ENCODE peak calls at places on chromosomes 4 and X, in eight cellular contexts. E is PC-3, T is cardiac muscle cell, X is GM23338, A is mammary epithelial cell, I is right lobe of liver, W is ovary, G is prostate gland. L is an unnamed sample. For H3K4me1, the result is how much of the 10 kb centered on the place peaks cover.

GRCh38 chr4:116303736-116304188 is 781.6 kb downstream of the TRAM1L1 start:
- DNase-seq in E (no peak), T (no peak), X (no peak), A (no peak), I (no peak), W (no peak), G (no peak), L (no peak)

GRCh38 chr4:52873861-52874343 is 11.8 kb downstream of the RASL11B start:
- DNase-seq in E (no peak), T (peak), X (peak), A (no peak), I (no peak), W (no peak), G (no peak), L (no peak)

GRCh38 chrX:11724122-11725017 is 33.7 kb upstream of the MSL3 start:
- DNase-seq in E (peak), T (peak), X (peak), A (peak), I (no peak), W (no peak), G (peak), L (peak)

GRCh38 chr4:174714393-174715211 is 114.4 kb downstream of the GLRA3 start:
- DNase-seq in E (peak), T (peak), X (peak), A (peak), I (no peak), W (no peak), G (peak), L (no peak)

GRCh38 chrX:2261838-2262678 is 238.7 kb downstream of the DHRSX start:
- DNase-seq in E (no peak), T (no peak), X (no peak), A (no peak), I (no peak), W (no peak), G (peak), L (no peak)

GRCh38 chr4:60780874-60781273 is 419.3 kb upstream of the ADGRL3 start:
- DNase-seq in E (peak), T (no peak), X (no peak), A (peak), I (no peak), W (no peak), G (no peak), L (no peak)

GRCh38 chr4:85482000-85482738 is 7.2 kb downstream of the ARHGAP24 start:
- DNase-seq in E (no peak), T (no peak), X (peak), A (no peak), I (no peak), W (no peak), G (no peak), L (no peak)

GRCh38 chr4:60452259-60452658 is 747.9 kb upstream of the ADGRL3 start:
- DNase-seq in E (no peak), T (no peak), X (no peak), A (no peak), I (no peak), W (no peak), G (no peak), L (no peak)

GRCh38 chr4:75705198-75705712 is 19.1 kb upstream of the USO1 start:
- DNase-seq in E (no peak), T (no peak), X (peak), A (no peak), I (no peak), W (no peak), G (no peak), L (no peak)

GRCh38 chrX:140504371-140505324 is at the start of gene SOX3:
- DNase-seq in E (no peak), T (no peak), X (peak), A (no peak), I (no peak), W (no peak), G (no peak), L (no peak)

GRCh38 chrX:10795721-10796120 is 175.3 kb upstream of the MID1 start:
- DNase-seq in E (no peak), T (no peak), X (no peak), A (no peak), I (no peak), W (no peak), G (peak), L (no peak)

GRCh38 chr4:74267998-74268606 is 40.2 kb upstream of the EPGN start:
- DNase-seq in E (peak), T (peak), X (no peak), A (peak), I (no peak), W (no peak), G (no peak), L (no peak)

GRCh38 chr4:5224340-5224739 is 173.1 kb downstream of the STK32B start:
- DNase-seq in E (no peak), T (no peak), X (no peak), A (no peak), I (no peak), W (no peak), G (no peak), L (no peak)

GRCh38 chrX:69179380-69179911 is 14.2 kb upstream of the PJA1 start:
- DNase-seq in E (no peak), T (peak), X (peak), A (no peak), I (no peak), W (peak), G (no peak), L (no peak)

GRCh38 chrX:70359458-70359857 is 63.7 kb upstream of the GDPD2 start:
- DNase-seq in E (no peak), T (no peak), X (no peak), A (no peak), I (no peak), W (no peak), G (no peak), L (no peak)

GRCh38 chr4:128661529-128661928 is 148.0 kb upstream of the JADE1 start:
- DNase-seq in E (no peak), T (no peak), X (peak), A (no peak), I (no peak), W (no peak), G (no peak), L (no peak)

GRCh38 chr4:23654791-23655190 is 235.1 kb downstream of the PPARGC1A start:
- DNase-seq in E (peak), T (no peak), X (no peak), A (peak), I (no peak), W (no peak), G (no peak), L (no peak)

GRCh38 chrX:9148626-9149385 is 114.9 kb upstream of the FAM9B start:
- DNase-seq in E (peak), T (peak), X (peak), A (peak), I (no peak), W (no peak), G (no peak), L (no peak)

GRCh38 chrX:153685751-153686676 is 1.7 kb upstream of the SLC6A8 start:
- DNase-seq in E (no peak), T (no peak), X (no peak), A (no peak), I (no peak), W (no peak), G (no peak), L (no peak)

GRCh38 chr4:145278341-145279121 is 98.1 kb upstream of the OTUD4 start:
- DNase-seq in E (peak), T (peak), X (no peak), A (peak), I (no peak), W (no peak), G (no peak), L (no peak)

GRCh38 chrX:21702725-21703228 is 44.6 kb upstream of the KLHL34 start:
- DNase-seq in E (no peak), T (no peak), X (no peak), A (no peak), I (no peak), W (no peak), G (no peak), L (no peak)

GRCh38 chr4:1797861-1798529 is 4.9 kb downstream of the FGFR3 start:
- DNase-seq in E (no peak), T (no peak), X (no peak), A (no peak), I (no peak), W (no peak), G (no peak), L (no peak)

GRCh38 chr4:13953083-13953482 is 325.6 kb upstream of the BOD1L1 start:
- DNase-seq in E (no peak), T (no peak), X (no peak), A (no peak), I (no peak), W (no peak), G (no peak), L (no peak)

GRCh38 chr4:128345650-128346049 is 58.0 kb upstream of the PGRMC2 start:
- DNase-seq in E (no peak), T (no peak), X (no peak), A (no peak), I (no peak), W (no peak), G (no peak), L (no peak)

GRCh38 chrX:9746148-9746880 is 19.3 kb downstream of the GPR143 start:
- DNase-seq in E (peak), T (peak), X (peak), A (peak), I (no peak), W (no peak), G (no peak), L (no peak)

GRCh38 chrX:100979881-100980607 is 10.5 kb downstream of the ARL13A start:
- DNase-seq in E (peak), T (no peak), X (no peak), A (peak), I (no peak), W (no peak), G (no peak), L (no peak)

GRCh38 chr4:106893903-106894302 is 142.2 kb downstream of the DKK2 start:
- DNase-seq in E (no peak), T (no peak), X (no peak), A (no peak), I (no peak), W (no peak), G (no peak), L (no peak)

GRCh38 chrX:133056341-133056740 is 40.6 kb downstream of the USP26 start:
- DNase-seq in E (peak), T (no peak), X (no peak), A (peak), I (no peak), W (no peak), G (no peak), L (no peak)

GRCh38 chr4:93791570-93792195 is 36.9 kb upstream of the ATOH1 start:
- DNase-seq in E (peak), T (peak), X (peak), A (peak), I (peak), W (peak), G (peak), L (no peak)

GRCh38 chr4:143700420-143701352 is at the start of gene FREM3:
- DNase-seq in E (no peak), T (no peak), X (peak), A (peak), I (no peak), W (no peak), G (no peak), L (no peak)

GRCh38 chr4:89177807-89178206 is 66.5 kb downstream of the TIGD2 start:
- DNase-seq in E (no peak), T (no peak), X (no peak), A (no peak), I (no peak), W (no peak), G (no peak), L (no peak)

GRCh38 chrX:110146521-110146920 is 143.6 kb downstream of the TMEM164 start:
- DNase-seq in E (peak), T (peak), X (peak), A (peak), I (peak), W (no peak), G (peak), L (peak)

GRCh38 chr4:3302164-3302785 is 9.5 kb downstream of the RGS12 start:
- DNase-seq in E (no peak), T (no peak), X (no peak), A (no peak), I (peak), W (peak), G (no peak), L (no peak)

GRCh38 chr4:183260491-183261151 is 59.5 kb downstream of the CLDN22 start:
- DNase-seq in E (peak), T (no peak), X (no peak), A (no peak), I (peak), W (no peak), G (peak), L (no peak)

GRCh38 chr4:88280228-88280795 is 4.0 kb downstream of the PPM1K start:
- DNase-seq in E (no peak), T (no peak), X (no peak), A (no peak), I (no peak), W (no peak), G (no peak), L (no peak)

GRCh38 chr4:146639414-146639814 is 721 bp downstream of the POU4F2 start:
- DNase-seq in E (no peak), T (no peak), X (no peak), A (no peak), I (no peak), W (no peak), G (no peak), L (no peak)

GRCh38 chr4:146640459-146641061 is 1.9 kb downstream of the POU4F2 start:
- DNase-seq in E (no peak), T (no peak), X (peak), A (no peak), I (no peak), W (no peak), G (no peak), L (no peak)

GRCh38 chr4:146640021-146640425 is 1.3 kb downstream of the POU4F2 start:
- DNase-seq in E (no peak), T (no peak), X (no peak), A (no peak), I (no peak), W (no peak), G (no peak), L (no peak)

GRCh38 chr4:146637853-146638800 is 566 bp upstream of the POU4F2 start:
- DNase-seq in E (no peak), T (no peak), X (peak), A (no peak), I (no peak), W (no peak), G (no peak), L (no peak)

GRCh38 chr4:146638801-146639351 is at the start of gene POU4F2:
- DNase-seq in E (no peak), T (peak), X (peak), A (no peak), I (no peak), W (no peak), G (no peak), L (no peak)
- H3K4me3 ChIP-seq in E (no peak), T (peak), X (peak), A (no peak), I (no peak), W (no peak), G (peak), L (peak)

DNA sequence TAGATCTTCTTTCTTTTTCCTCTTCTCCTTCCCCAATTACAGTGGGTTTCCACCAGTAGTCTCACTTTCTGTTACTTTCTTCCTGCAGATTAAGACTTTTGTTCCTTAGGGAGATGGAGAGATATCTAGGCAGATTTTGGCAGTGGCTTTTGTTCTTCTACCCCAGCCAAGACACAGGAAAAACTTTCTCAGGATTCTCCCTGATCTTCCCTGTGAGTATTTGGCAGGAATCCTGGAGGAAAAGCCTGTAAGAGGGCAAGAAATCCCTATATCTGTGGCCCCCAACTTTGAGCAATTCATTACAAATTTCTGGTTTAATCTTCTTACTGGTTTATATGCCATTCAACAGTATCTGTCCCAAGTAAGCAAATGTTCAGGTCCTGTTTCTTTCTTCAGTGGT is 21.9 kb downstream of the SLC9A7 start:
- DNase-seq in E (no peak), T (peak), X (no peak), A (no peak), I (no peak), W (no peak), G (no peak), L (no peak)
- H3K4me1 ChIP-seq in E (under half), T (under half), X (under half), A (under half), I (under half), W (under half), G (under half), L (under half)

DNA sequence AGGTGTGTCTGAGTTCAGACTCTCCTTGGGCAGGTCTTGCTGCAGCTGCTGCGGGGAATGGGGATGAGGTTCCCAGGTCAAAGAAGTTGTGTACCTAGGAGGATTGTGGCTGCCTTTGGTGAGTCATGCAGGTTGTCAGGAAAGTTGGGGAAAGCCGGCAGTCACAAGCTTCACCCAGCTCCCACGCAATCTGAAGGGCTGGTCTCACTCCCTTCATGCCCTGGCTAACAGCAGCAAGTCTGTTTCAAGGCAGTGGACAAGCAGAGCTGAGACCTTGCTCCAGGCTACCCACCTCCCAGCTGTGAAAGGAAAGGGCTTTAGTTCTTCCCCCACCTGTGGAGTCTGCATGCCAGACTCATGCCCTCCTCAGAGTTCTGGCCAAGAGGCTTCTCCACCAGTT is 287.2 kb downstream of the DTHD1 start:
- DNase-seq in E (no peak), T (no peak), X (no peak), A (peak), I (no peak), W (no peak), G (no peak), L (no peak)
- H3K4me3 ChIP-seq in E (no peak), T (no peak), X (no peak), A (no peak), I (no peak), W (no peak), G (no peak), L (no peak)

DNA sequence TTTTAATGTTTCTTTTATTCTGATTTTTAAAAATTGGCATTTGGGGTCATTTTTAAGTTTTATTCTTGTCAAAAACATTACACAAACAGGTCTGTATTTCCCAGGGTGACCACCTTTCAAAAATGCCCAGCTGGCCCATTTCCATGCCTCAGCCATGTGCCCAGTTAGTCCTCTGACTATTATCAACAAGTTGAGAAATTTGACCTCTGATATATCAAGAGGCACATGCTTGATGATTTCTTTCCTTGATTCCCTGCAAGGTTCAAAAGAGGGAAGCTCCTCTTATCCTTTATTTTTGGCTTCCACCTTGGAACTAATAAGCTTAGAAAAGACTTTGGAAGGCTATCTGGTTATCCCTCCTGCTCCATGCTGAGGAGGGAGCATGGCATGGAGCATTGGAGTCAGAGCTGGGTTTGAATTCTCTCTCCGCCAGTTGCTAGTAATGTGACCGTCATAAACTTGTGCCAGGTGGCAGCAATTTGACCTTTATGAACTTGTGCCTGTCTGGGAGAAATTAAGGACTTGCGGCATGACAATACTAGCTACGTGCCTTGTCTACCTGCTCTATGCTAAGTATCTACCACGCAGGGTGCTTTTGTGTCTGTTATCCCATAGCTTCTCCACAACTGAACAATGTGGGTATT is 122.4 kb upstream of the SLC4A4 start:
- DNase-seq in E (no peak), T (no peak), X (no peak), A (no peak), I (peak), W (no peak), G (no peak), L (no peak)
- H3K4me1 ChIP-seq in E (under half), T (under half), X (under half), A (under half), I (under half), W (under half), G (under half), L (under half)

GRCh38 chr4:8859550-8860095 is 12.0 kb downstream of the HMX1 start:
- DNase-seq in E (no peak), T (no peak), X (peak), A (no peak), I (no peak), W (no peak), G (no peak), L (no peak)

GRCh38 chr4:8856835-8857590 is 14.6 kb downstream of the HMX1 start:
- DNase-seq in E (no peak), T (no peak), X (peak), A (no peak), I (no peak), W (no peak), G (no peak), L (no peak)

GRCh38 chr4:8858188-8858924 is 13.3 kb downstream of the HMX1 start:
- DNase-seq in E (no peak), T (no peak), X (peak), A (no peak), I (no peak), W (no peak), G (no peak), L (no peak)

GRCh38 chr4:8858925-8859210 is 12.8 kb downstream of the HMX1 start:
- DNase-seq in E (no peak), T (no peak), X (no peak), A (no peak), I (no peak), W (no peak), G (no peak), L (no peak)

DNA sequence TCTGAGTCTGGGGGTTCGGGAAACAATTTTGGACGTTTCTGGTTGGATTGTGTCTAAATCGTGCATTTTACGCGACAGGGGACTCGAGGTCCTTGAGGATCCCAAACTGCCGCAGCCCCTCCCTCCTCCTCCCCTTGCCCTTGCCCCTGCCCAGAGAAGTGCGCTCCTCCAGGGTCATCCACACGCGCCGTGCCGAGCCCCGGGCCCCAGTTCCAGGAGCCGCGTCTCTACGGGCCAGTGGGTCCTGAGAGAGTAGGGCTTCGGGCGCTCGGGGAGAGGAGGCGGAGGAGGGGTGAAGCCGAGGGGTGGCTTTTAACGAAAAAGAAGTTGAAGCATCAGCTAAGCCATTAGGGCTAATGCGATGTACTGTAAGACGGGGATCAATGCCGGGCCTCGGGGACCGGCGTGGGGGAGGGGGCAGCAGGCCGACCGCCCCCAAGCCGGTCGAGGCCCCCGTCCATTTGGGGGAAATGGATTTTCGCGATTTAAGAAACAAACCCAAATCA is 13.9 kb downstream of the HMX1 start:
- DNase-seq in E (no peak), T (no peak), X (peak), A (no peak), I (no peak), W (no peak), G (no peak), L (no peak)
- H3K4me3 ChIP-seq in E (no peak), T (peak), X (peak), A (no peak), I (no peak), W (no peak), G (no peak), L (peak)

L was measured in heart right ventricle.